ENCODE peak calls at places on chromosomes 4 and X, in five cellular contexts. One of them, this sample, is unnamed. For H3K9me3, the result is how much of the 10 kb centered on the place peaks cover.

GRCh38 chr4:74659576-74660411 is 134.5 kb downstream of the BTC start:
- DNase-seq in lower lobe of right lung: no peak
- DNase-seq in tibial nerve: no peak
- DNase-seq in A673: peak
- DNase-seq in PC-3: peak
- DNase-seq in this sample: peak

GRCh38 chr4:31461425-31461824 is 741.3 kb downstream of the PCDH7 start:
- DNase-seq in lower lobe of right lung: no peak
- DNase-seq in tibial nerve: no peak
- DNase-seq in A673: no peak
- DNase-seq in PC-3: peak
- DNase-seq in this sample: no peak

GRCh38 chr4:57184378-57185031 is 74.3 kb upstream of the IGFBP7 start:
- DNase-seq in lower lobe of right lung: no peak
- DNase-seq in tibial nerve: no peak
- DNase-seq in A673: no peak
- DNase-seq in PC-3: peak
- DNase-seq in this sample: no peak

GRCh38 chr4:138728566-138728965 is 287.0 kb upstream of the NOCT start:
- DNase-seq in lower lobe of right lung: no peak
- DNase-seq in tibial nerve: no peak
- DNase-seq in A673: no peak
- DNase-seq in PC-3: peak
- DNase-seq in this sample: no peak

GRCh38 chr4:139509727-139510410 is 46.1 kb downstream of the SETD7 start:
- DNase-seq in lower lobe of right lung: no peak
- DNase-seq in tibial nerve: no peak
- DNase-seq in A673: peak
- DNase-seq in PC-3: no peak
- DNase-seq in this sample: no peak

GRCh38 chrX:39730671-39731389 is 366.9 kb downstream of the BCOR start:
- DNase-seq in lower lobe of right lung: peak
- DNase-seq in tibial nerve: peak
- DNase-seq in A673: peak
- DNase-seq in PC-3: peak
- DNase-seq in this sample: peak

GRCh38 chr4:170089274-170089742 is 448 bp downstream of the AADAT start:
- DNase-seq in lower lobe of right lung: peak
- DNase-seq in tibial nerve: no peak
- DNase-seq in A673: peak
- DNase-seq in PC-3: peak
- DNase-seq in this sample: no peak

GRCh38 chr4:8015512-8015911 is 75.9 kb upstream of the AFAP1 start:
- DNase-seq in lower lobe of right lung: no peak
- DNase-seq in tibial nerve: no peak
- DNase-seq in A673: peak
- DNase-seq in PC-3: peak
- DNase-seq in this sample: no peak

GRCh38 chr4:113760852-113761681 is 471 bp downstream of the CAMK2D start:
- DNase-seq in lower lobe of right lung: peak
- DNase-seq in tibial nerve: peak
- DNase-seq in A673: no peak
- DNase-seq in PC-3: peak
- DNase-seq in this sample: peak

GRCh38 chr4:152374606-152375285 is 161.1 kb downstream of the FBXW7 start:
- DNase-seq in lower lobe of right lung: no peak
- DNase-seq in tibial nerve: no peak
- DNase-seq in A673: no peak
- DNase-seq in PC-3: no peak
- DNase-seq in this sample: no peak

GRCh38 chr4:25030283-25031076 is at the start of gene LGI2:
- DNase-seq in lower lobe of right lung: peak
- DNase-seq in tibial nerve: peak
- DNase-seq in A673: no peak
- DNase-seq in PC-3: peak
- DNase-seq in this sample: no peak

GRCh38 chrX:112760697-112761096 is 79.9 kb downstream of the AMOT start:
- DNase-seq in lower lobe of right lung: no peak
- DNase-seq in tibial nerve: no peak
- DNase-seq in A673: no peak
- DNase-seq in PC-3: no peak
- DNase-seq in this sample: no peak

DNA sequence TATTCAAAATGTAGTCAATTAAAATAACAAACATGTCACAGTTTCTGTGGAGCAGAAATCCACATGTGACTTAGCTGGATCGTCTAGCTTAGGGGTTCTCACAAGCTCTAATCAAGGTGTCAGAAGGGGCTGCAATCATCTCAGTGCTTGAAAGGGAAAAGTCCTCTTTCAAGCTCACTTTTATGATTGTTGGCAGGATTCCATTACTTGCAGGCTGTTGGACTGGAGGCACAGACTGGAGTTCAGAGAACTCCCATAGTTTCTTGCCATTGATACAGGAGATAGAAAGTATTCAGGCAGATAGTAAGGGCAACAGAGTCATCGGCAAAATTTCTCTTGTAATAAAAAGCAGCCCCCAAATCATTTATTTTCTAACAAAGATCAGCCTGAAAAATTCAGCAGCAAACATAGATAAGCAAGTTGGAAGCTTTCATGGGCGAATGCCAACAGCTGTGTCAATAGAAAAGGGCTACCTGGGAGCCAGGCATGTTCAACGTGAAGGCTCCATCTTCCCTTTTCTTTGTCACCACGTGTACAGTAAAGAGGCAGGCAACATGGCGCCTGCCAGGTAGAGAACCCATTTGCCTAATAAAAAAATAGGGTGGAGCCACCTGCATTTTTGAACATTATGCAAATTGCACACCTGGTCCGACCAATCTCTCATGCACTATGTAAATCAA is 64.4 kb downstream of the CXCL13 start:
- DNase-seq in lower lobe of right lung: no peak
- DNase-seq in tibial nerve: no peak
- DNase-seq in A673: no peak
- DNase-seq in PC-3: no peak
- DNase-seq in this sample: no peak
- H3K4me3 ChIP-seq in lower lobe of right lung: no peak
- H3K4me3 ChIP-seq in tibial nerve: no peak
- H3K4me3 ChIP-seq in A673: no peak
- H3K4me3 ChIP-seq in PC-3: no peak
- H3K4me3 ChIP-seq in this sample: no peak

DNA sequence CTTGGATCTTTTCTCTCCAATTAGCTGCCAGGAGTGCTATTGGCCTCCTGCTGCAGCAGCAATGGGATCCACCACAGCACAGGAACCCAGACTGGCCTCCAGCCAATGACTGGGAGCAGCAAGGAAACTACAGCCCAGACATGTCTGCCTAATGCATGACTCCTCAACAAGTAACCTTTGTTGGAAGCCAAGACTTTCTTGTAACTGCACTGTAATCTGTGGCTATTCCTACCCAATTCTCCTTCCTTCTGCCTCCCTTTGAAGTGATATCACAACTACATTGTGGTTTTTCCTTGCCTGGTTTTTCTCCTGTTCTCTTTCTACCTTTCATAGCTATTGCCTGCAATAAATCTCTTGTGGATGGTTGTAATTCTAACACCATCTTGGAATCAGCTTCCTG is 39.8 kb downstream of the SNCA start:
- DNase-seq in lower lobe of right lung: no peak
- DNase-seq in tibial nerve: no peak
- DNase-seq in A673: peak
- DNase-seq in PC-3: peak
- DNase-seq in this sample: no peak
- TF ChIP-seq CTCF in lower lobe of right lung: no peak
- TF ChIP-seq CTCF in tibial nerve: no peak
- TF ChIP-seq CTCF in A673: no peak
- TF ChIP-seq CTCF in PC-3: no peak
- TF ChIP-seq CTCF in this sample: no peak

DNA sequence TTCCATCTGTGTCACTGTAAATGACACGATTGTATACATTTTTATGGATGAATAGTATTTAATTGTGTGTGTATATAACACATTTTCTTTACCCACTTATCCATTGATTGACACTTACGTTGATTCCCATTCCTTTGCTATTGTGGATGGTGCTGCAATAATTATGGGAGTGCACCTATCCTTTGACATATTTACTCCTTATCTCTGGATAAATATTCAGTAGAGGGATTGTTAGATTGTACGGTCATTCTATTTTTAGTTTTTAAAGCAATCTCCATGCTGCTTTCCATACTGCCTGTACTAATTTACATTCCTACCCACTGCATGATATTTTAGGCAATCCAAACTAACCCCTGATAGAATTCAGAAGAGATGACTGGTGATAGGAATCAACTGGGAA is 980.1 kb downstream of the FSTL5 start:
- DNase-seq in lower lobe of right lung: no peak
- DNase-seq in tibial nerve: no peak
- DNase-seq in A673: no peak
- DNase-seq in PC-3: no peak
- DNase-seq in this sample: no peak
- H3K9me3 ChIP-seq in lower lobe of right lung: under half
- H3K9me3 ChIP-seq in tibial nerve: under half
- H3K9me3 ChIP-seq in A673: under half
- H3K9me3 ChIP-seq in PC-3: under half
- H3K9me3 ChIP-seq in this sample: under half

GRCh38 chr4:73404457-73404856 is 370 bp downstream of the ALB start:
- DNase-seq in lower lobe of right lung: no peak
- DNase-seq in tibial nerve: no peak
- DNase-seq in A673: no peak
- DNase-seq in PC-3: no peak
- DNase-seq in this sample: no peak

GRCh38 chr4:73406548-73406875 is 2.4 kb downstream of the ALB start:
- DNase-seq in lower lobe of right lung: no peak
- DNase-seq in tibial nerve: no peak
- DNase-seq in A673: no peak
- DNase-seq in PC-3: no peak
- DNase-seq in this sample: no peak

GRCh38 chr4:73407227-73407673 is 3.2 kb downstream of the ALB start:
- DNase-seq in lower lobe of right lung: no peak
- DNase-seq in tibial nerve: no peak
- DNase-seq in A673: no peak
- DNase-seq in PC-3: no peak
- DNase-seq in this sample: no peak

GRCh38 chr4:73404042-73404441 is at the start of gene ALB:
- DNase-seq in lower lobe of right lung: no peak
- DNase-seq in tibial nerve: no peak
- DNase-seq in A673: no peak
- DNase-seq in PC-3: no peak
- DNase-seq in this sample: no peak

GRCh38 chr4:73405138-73405537 is 1.1 kb downstream of the ALB start:
- DNase-seq in lower lobe of right lung: no peak
- DNase-seq in tibial nerve: no peak
- DNase-seq in A673: no peak
- DNase-seq in PC-3: no peak
- DNase-seq in this sample: no peak
- H3K4me3 ChIP-seq in lower lobe of right lung: no peak
- H3K4me3 ChIP-seq in tibial nerve: no peak
- H3K4me3 ChIP-seq in A673: no peak
- H3K4me3 ChIP-seq in PC-3: no peak
- H3K4me3 ChIP-seq in this sample: no peak

DNA sequence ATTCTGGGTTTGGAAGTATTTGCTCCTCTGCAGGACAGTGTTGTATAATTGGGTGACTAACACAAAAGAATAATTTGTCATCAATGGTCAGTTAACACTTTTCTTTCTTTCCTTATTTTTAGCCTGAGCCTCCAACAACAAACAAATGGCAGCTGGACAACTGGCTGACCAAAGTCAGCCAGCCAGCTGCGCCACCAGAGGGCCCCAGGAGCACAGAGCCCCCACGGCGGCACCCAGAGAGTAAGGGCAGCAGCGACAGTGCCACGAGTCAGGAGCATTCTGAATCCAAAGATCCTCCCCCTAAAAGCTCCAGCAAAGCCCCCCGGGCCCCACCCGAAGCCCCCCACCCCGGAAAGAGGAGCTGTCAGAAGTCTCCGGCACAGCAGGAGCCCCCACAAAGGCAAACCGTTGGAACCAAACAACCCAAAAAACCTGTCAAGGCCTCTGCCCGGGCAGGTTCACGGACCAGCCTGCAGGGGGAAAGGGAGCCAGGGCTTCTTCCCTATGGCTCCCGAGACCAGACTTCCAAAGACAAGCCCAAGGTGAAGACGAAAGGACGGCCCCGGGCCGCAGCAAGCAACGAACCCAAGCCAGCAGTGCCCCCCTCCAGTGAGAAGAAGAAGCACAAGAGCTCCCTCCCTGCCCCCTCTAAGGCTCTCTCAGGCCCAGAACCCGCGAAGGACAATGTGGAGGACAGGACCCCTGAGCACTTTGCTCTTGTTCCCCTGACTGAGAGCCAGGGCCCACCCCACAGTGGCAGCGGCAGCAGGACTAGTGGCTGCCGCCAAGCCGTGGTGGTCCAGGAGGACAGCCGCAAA is 106.0 kb downstream of the KLHL8 start:
- DNase-seq in lower lobe of right lung: no peak
- DNase-seq in tibial nerve: no peak
- DNase-seq in A673: no peak
- DNase-seq in PC-3: no peak
- DNase-seq in this sample: no peak
- TF ChIP-seq CTCF in lower lobe of right lung: no peak
- TF ChIP-seq CTCF in tibial nerve: no peak
- TF ChIP-seq CTCF in A673: no peak
- TF ChIP-seq CTCF in PC-3: peak
- TF ChIP-seq CTCF in this sample: no peak

This sample was measured in adrenal gland.